ENCODE peak calls at places on chromosomes 6 and 20, in five cellular contexts. One of them, this sample, is unnamed.

GRCh38 chr6:137165375-137166246 is 7.8 kb downstream of the IL22RA2 start:
- DNase-seq in K562: peak; percentile 76
- DNase-seq in HepG2: peak; percentile 35
- DNase-seq in WTC11: no peak
- DNase-seq in GM12878: peak; percentile 85
- DNase-seq in this sample: peak; percentile 37

GRCh38 chr6:1039191-1039590 is 272.7 kb upstream of the FOXQ1 start:
- DNase-seq in WTC11: no peak
- DNase-seq in K562: no peak
- DNase-seq in GM12878: no peak
- DNase-seq in HepG2: no peak
- DNase-seq in this sample: no peak

GRCh38 chr6:77450924-77451323 is 12.4 kb downstream of the HTR1B start:
- DNase-seq in HepG2: no peak
- DNase-seq in GM12878: no peak
- DNase-seq in K562: no peak
- DNase-seq in WTC11: no peak
- DNase-seq in this sample: no peak

GRCh38 chr6:2503816-2504494 is 246.8 kb downstream of the MYLK4 start:
- DNase-seq in K562: no peak
- DNase-seq in GM12878: no peak
- DNase-seq in HepG2: peak; percentile 55
- DNase-seq in WTC11: no peak
- DNase-seq in this sample: no peak

GRCh38 chr6:147285087-147285855 is 81.1 kb downstream of the STXBP5 start:
- DNase-seq in K562: peak; percentile 52
- DNase-seq in WTC11: no peak
- DNase-seq in GM12878: no peak
- DNase-seq in HepG2: peak; percentile 46
- DNase-seq in this sample: peak; percentile 5

GRCh38 chr20:46695888-46696287 is 6.6 kb upstream of the TP53RK start:
- DNase-seq in K562: no peak
- DNase-seq in HepG2: no peak
- DNase-seq in WTC11: no peak
- DNase-seq in GM12878: no peak
- DNase-seq in this sample: no peak

GRCh38 chr6:56474531-56474930 is 168.2 kb downstream of the DST start:
- DNase-seq in HepG2: no peak
- DNase-seq in WTC11: no peak
- DNase-seq in GM12878: no peak
- DNase-seq in K562: no peak
- DNase-seq in this sample: no peak

GRCh38 chr6:44452725-44453124 is 65.2 kb downstream of the CDC5L start:
- DNase-seq in GM12878: no peak
- DNase-seq in WTC11: no peak
- DNase-seq in HepG2: peak; percentile 51
- DNase-seq in K562: no peak
- DNase-seq in this sample: peak; percentile 61

GRCh38 chr6:3619201-3619600 is 132.3 kb downstream of the PXDC1 start:
- DNase-seq in HepG2: no peak
- DNase-seq in K562: no peak
- DNase-seq in GM12878: no peak
- DNase-seq in WTC11: no peak
- DNase-seq in this sample: no peak

GRCh38 chr6:32060966-32061655 is 22.9 kb downstream of the CYP21A2 start:
- DNase-seq in GM12878: no peak
- DNase-seq in K562: peak; percentile 45
- DNase-seq in HepG2: no peak
- DNase-seq in WTC11: no peak
- DNase-seq in this sample: no peak

GRCh38 chr6:42960243-42961019 is at the start of gene GNMT:
- DNase-seq in GM12878: no peak
- DNase-seq in K562: no peak
- DNase-seq in HepG2: peak; percentile 74
- DNase-seq in WTC11: peak; percentile 87
- DNase-seq in this sample: peak; percentile 14

GRCh38 chr20:60050193-60050960 is 92.2 kb downstream of the CDH26 start:
- DNase-seq in K562: peak; percentile 4
- DNase-seq in WTC11: peak; percentile 64
- DNase-seq in HepG2: peak; percentile 18
- DNase-seq in GM12878: no peak
- DNase-seq in this sample: peak; percentile 19

GRCh38 chr6:16684195-16684689 is 77.0 kb downstream of the ATXN1 start:
- DNase-seq in WTC11: no peak
- DNase-seq in HepG2: peak; percentile 78
- DNase-seq in K562: no peak
- DNase-seq in GM12878: no peak
- DNase-seq in this sample: peak; percentile 31
- TF ChIP-seq ESRRA in WTC11: no peak
- TF ChIP-seq ESRRA in HepG2: no peak
- TF ChIP-seq ESRRA in K562: no peak
- TF ChIP-seq ESRRA in GM12878: no peak
- TF ChIP-seq ESRRA in this sample: no peak

DNA sequence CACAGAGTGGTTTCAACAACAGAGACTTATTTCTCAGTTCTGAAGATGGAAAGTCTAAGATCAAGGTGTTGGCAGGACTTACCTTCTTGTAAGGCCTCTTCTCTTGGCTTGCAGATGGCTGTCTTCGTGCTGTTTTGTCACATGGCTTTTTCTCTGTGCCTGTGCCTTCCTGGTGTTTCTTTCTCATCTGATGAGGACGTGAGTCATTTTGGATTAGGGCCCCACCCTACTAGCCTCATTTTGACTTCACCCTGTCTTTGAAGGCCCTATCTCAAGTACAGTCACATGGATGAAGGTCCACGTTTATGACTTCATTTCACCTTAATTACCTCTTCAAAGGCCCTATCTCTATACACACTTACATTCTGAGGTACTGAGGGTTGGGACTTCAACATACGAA is 41.4 kb upstream of the LAMA2 start:
- DNase-seq in K562: no peak
- DNase-seq in WTC11: no peak
- DNase-seq in HepG2: no peak
- DNase-seq in GM12878: no peak
- DNase-seq in this sample: no peak
- TF ChIP-seq ESRRA in K562: no peak
- TF ChIP-seq ESRRA in WTC11: no peak
- TF ChIP-seq ESRRA in HepG2: no peak
- TF ChIP-seq ESRRA in GM12878: no peak
- TF ChIP-seq ESRRA in this sample: no peak

GRCh38 chr20:24783631-24784492 is 165.2 kb upstream of the CST7 start:
- DNase-seq in K562: no peak
- DNase-seq in WTC11: peak; percentile 49
- DNase-seq in HepG2: peak; percentile 36
- DNase-seq in GM12878: peak; percentile 20
- DNase-seq in this sample: no peak

GRCh38 chr20:24786646-24787045 is 162.4 kb upstream of the CST7 start:
- DNase-seq in GM12878: no peak
- DNase-seq in WTC11: no peak
- DNase-seq in K562: no peak
- DNase-seq in HepG2: no peak
- DNase-seq in this sample: no peak

GRCh38 chr20:24786096-24786495 is 163.0 kb upstream of the CST7 start:
- DNase-seq in K562: no peak
- DNase-seq in GM12878: no peak
- DNase-seq in HepG2: no peak
- DNase-seq in WTC11: no peak
- DNase-seq in this sample: no peak

GRCh38 chr20:24784607-24785006 is 164.5 kb upstream of the CST7 start:
- DNase-seq in WTC11: no peak
- DNase-seq in GM12878: no peak
- DNase-seq in HepG2: no peak
- DNase-seq in K562: no peak
- DNase-seq in this sample: no peak

GRCh38 chr20:24785141-24785924 is 163.7 kb upstream of the CST7 start:
- DNase-seq in GM12878: no peak
- DNase-seq in WTC11: no peak
- DNase-seq in HepG2: no peak
- DNase-seq in K562: no peak
- DNase-seq in this sample: peak; percentile 31
- TF ChIP-seq ESRRA in GM12878: no peak
- TF ChIP-seq ESRRA in WTC11: no peak
- TF ChIP-seq ESRRA in HepG2: no peak
- TF ChIP-seq ESRRA in K562: no peak
- TF ChIP-seq ESRRA in this sample: no peak

GRCh38 chr6:134034951-134035822 is 17.2 kb downstream of the SLC2A12 start:
- DNase-seq in WTC11: no peak
- DNase-seq in HepG2: no peak
- DNase-seq in K562: no peak
- DNase-seq in GM12878: no peak
- DNase-seq in this sample: no peak

GRCh38 chr6:134031696-134032255 is 20.6 kb downstream of the SLC2A12 start:
- DNase-seq in HepG2: no peak
- DNase-seq in GM12878: no peak
- DNase-seq in WTC11: no peak
- DNase-seq in K562: no peak
- DNase-seq in this sample: no peak

GRCh38 chr6:134034478-134034877 is 17.9 kb downstream of the SLC2A12 start:
- DNase-seq in K562: peak; percentile 62
- DNase-seq in WTC11: no peak
- DNase-seq in GM12878: no peak
- DNase-seq in HepG2: no peak
- DNase-seq in this sample: no peak

GRCh38 chr6:134039116-134039515 is 13.3 kb downstream of the SLC2A12 start:
- DNase-seq in K562: no peak
- DNase-seq in HepG2: no peak
- DNase-seq in WTC11: no peak
- DNase-seq in GM12878: no peak
- DNase-seq in this sample: no peak

DNA sequence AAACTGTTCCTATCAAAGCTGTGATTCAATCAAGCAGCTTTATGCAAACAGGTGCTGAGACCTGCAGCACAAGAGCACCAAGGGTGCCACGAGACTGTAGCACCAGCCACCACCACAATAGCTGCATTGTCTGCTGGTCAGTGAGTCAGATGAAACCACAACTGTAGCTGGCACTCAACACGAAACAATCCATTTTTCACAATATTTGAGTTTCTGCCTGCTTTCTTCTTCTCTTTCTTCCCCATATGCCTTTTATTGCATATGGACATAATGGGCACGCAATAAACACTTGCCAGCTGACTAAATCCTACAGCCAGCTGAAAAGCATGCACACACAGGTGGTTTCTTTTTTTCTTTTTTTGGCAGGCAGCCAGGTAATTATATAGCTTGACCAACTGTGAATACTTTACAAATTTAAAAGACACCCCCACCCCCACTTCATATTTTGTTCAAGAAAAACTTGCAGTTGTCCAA is 16.6 kb downstream of the SLC2A12 start:
- DNase-seq in GM12878: peak; percentile 12
- DNase-seq in WTC11: no peak
- DNase-seq in HepG2: peak; percentile 64
- DNase-seq in K562: no peak
- DNase-seq in this sample: peak; percentile 11
- TF ChIP-seq ESRRA in GM12878: no peak
- TF ChIP-seq ESRRA in WTC11: no peak
- TF ChIP-seq ESRRA in HepG2: no peak
- TF ChIP-seq ESRRA in K562: no peak
- TF ChIP-seq ESRRA in this sample: no peak

DNA sequence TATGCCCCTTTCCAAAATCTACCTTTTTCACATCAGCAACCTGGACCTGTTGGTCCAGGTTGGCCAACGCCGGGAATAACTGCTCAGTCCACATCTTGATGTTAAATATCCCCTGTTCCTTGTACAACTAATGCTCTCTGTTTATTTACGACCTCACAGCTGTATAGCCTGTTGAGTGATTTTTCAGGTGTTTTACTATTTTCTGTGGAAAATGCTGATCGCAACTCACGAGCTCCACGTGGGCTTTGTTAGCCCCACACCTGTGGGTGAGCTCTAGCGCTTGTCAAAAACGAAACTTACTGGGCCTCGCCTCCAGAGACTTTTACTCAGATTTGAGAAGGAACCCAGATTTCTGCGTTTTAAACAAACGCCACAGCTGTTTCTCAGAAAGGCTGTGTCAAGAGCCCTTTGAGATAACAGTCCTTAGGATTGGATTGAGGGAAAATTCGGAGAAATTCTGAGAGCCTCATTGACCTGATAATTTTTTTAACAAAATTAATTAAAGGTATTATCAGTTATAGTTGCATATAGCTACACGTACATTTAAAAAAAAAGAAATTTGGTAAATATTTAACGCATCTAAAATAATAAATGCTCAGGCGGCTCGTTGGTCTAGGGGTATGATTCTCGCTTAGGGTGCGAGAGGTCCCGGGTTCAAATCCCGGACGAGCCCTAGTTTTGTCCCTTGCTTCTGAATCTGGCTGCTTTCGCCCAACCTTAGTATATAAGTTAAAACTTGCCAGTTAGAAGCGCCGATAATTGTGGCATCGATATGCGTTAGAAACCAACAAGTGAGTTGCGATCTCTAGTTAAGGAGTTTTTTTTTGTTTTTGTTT is 16.7 kb downstream of the HMGN4 start:
- DNase-seq in GM12878: no peak
- DNase-seq in WTC11: peak; percentile 71
- DNase-seq in K562: peak; percentile 90
- DNase-seq in HepG2: peak; percentile 69
- DNase-seq in this sample: peak; percentile 74
- TF ChIP-seq ESRRA in GM12878: no peak
- TF ChIP-seq ESRRA in WTC11: no peak
- TF ChIP-seq ESRRA in K562: no peak
- TF ChIP-seq ESRRA in HepG2: no peak
- TF ChIP-seq ESRRA in this sample: no peak

GRCh38 chr6:170147832-170148708 is 142.8 kb downstream of the DLL1 start:
- DNase-seq in HepG2: no peak
- DNase-seq in GM12878: no peak
- DNase-seq in K562: no peak
- DNase-seq in WTC11: peak; percentile 41
- DNase-seq in this sample: no peak
- TF ChIP-seq ESRRA in HepG2: no peak
- TF ChIP-seq ESRRA in GM12878: no peak
- TF ChIP-seq ESRRA in K562: no peak
- TF ChIP-seq ESRRA in WTC11: no peak
- TF ChIP-seq ESRRA in this sample: no peak

DNA sequence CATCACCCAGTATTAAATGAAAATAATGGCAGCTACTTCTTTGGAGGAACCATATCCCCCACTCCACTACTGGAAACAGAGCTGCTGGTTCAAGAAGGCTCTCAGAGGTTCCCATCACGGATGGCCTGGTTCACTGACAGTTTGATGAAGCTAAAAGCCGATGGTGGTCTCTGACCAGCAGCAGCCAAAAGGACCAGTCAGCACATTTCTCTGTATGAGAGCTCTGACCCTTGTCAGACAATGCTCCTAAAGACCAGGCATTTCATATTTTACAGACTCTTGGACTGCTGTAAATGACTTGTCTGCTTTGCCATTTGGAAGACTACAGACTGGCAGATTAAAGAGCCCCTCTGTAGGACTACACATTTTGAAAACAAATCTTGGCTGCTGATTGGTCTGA is 16.6 kb downstream of the PRKN start:
- DNase-seq in WTC11: no peak
- DNase-seq in GM12878: no peak
- DNase-seq in HepG2: no peak
- DNase-seq in K562: no peak
- DNase-seq in this sample: no peak
- TF ChIP-seq ESRRA in WTC11: no peak
- TF ChIP-seq ESRRA in GM12878: no peak
- TF ChIP-seq ESRRA in HepG2: no peak
- TF ChIP-seq ESRRA in K562: no peak
- TF ChIP-seq ESRRA in this sample: no peak

This sample was measured in A549.